ENCODE peak calls at places on chromosomes 6 and 20, in eight cellular contexts. L is HFFc6, S is AG10803, H is Ammon's horn, V is Daoy, W is HS-27A, M is fibroblast of the conjunctiva, G is Kasumi-1. J is an unnamed sample.

GRCh38 chr6:148998704-148999103 is 251.9 kb downstream of the UST start:
- DNase-seq in L (no peak), S (peak), H (no peak), V (no peak), W (no peak), M (no peak), G (no peak), J (no peak)

GRCh38 chr6:83313880-83314279 is 117.0 kb downstream of the ME1 start:
- DNase-seq in L (no peak), S (peak), H (no peak), V (no peak), W (no peak), M (no peak), G (no peak), J (no peak)

GRCh38 chr20:61756446-61756845 is 309.2 kb downstream of the TAF4 start:
- DNase-seq in L (no peak), S (no peak), H (no peak), V (no peak), W (no peak), M (no peak), G (no peak), J (no peak)

GRCh38 chr6:155881845-155882526 is 426.3 kb upstream of the NOX3 start:
- DNase-seq in L (no peak), S (no peak), H (no peak), V (no peak), W (no peak), M (no peak), G (no peak), J (no peak)

GRCh38 chr20:50054626-50055511 is 58.1 kb downstream of the UBE2V1 start:
- DNase-seq in L (no peak), S (peak), H (peak), V (peak), W (no peak), M (peak), G (no peak), J (peak)

GRCh38 chr20:43043887-43044286 is 145.8 kb downstream of the PTPRT start:
- DNase-seq in L (no peak), S (no peak), H (no peak), V (no peak), W (no peak), M (no peak), G (no peak), J (no peak)

GRCh38 chr6:170132561-170132991 is 158.3 kb downstream of the DLL1 start:
- DNase-seq in L (no peak), S (no peak), H (no peak), V (no peak), W (no peak), M (no peak), G (no peak), J (no peak)

GRCh38 chr20:38420232-38421085 is 14.7 kb downstream of the SNHG17 start:
- DNase-seq in L (no peak), S (no peak), H (no peak), V (no peak), W (no peak), M (no peak), G (no peak), J (peak)

GRCh38 chr6:122352958-122353357 is 46.5 kb upstream of the HSF2 start:
- DNase-seq in L (no peak), S (no peak), H (no peak), V (no peak), W (no peak), M (no peak), G (no peak), J (no peak)

GRCh38 chr6:147758305-147758704 is 249.8 kb downstream of the SAMD5 start:
- DNase-seq in L (no peak), S (no peak), H (no peak), V (no peak), W (no peak), M (no peak), G (no peak), J (no peak)

GRCh38 chr6:164006459-164006858 is 591.9 kb downstream of the QKI start:
- DNase-seq in L (no peak), S (no peak), H (no peak), V (no peak), W (no peak), M (no peak), G (no peak), J (no peak)

GRCh38 chr6:47000842-47001241 is 41.3 kb downstream of the ADGRF1 start:
- DNase-seq in L (no peak), S (peak), H (no peak), V (no peak), W (no peak), M (no peak), G (no peak), J (peak)

GRCh38 chr6:25981529-25982263 is 19.1 kb downstream of the TRIM38 start:
- DNase-seq in L (no peak), S (no peak), H (no peak), V (no peak), W (no peak), M (no peak), G (no peak), J (no peak)

GRCh38 chr20:5131502-5131901 is 4.7 kb downstream of the CDS2 start:
- DNase-seq in L (no peak), S (no peak), H (no peak), V (no peak), W (no peak), M (no peak), G (no peak), J (no peak)

GRCh38 chr20:36950432-36951197 is 893 bp downstream of the SAMHD1 start:
- DNase-seq in L (peak), S (no peak), H (peak), V (peak), W (no peak), M (no peak), G (peak), J (peak)

GRCh38 chr20:7302256-7302655 is 534.8 kb downstream of the BMP2 start:
- DNase-seq in L (no peak), S (no peak), H (no peak), V (no peak), W (no peak), M (no peak), G (no peak), J (no peak)

GRCh38 chr6:120774275-120774674 is 560.0 kb downstream of the TBC1D32 start:
- DNase-seq in L (peak), S (peak), H (no peak), V (no peak), W (peak), M (no peak), G (peak), J (peak)

GRCh38 chr6:96836579-96837137 is 619 bp downstream of the GPR63 start:
- DNase-seq in L (no peak), S (no peak), H (peak), V (peak), W (no peak), M (no peak), G (peak), J (peak)

GRCh38 chr6:53300656-53301551 is 47.8 kb downstream of the ELOVL5 start:
- DNase-seq in L (no peak), S (peak), H (peak), V (peak), W (no peak), M (no peak), G (no peak), J (no peak)

GRCh38 chr6:57305112-57305511 is 12.3 kb upstream of the PRIM2 start:
- DNase-seq in L (no peak), S (peak), H (no peak), V (no peak), W (no peak), M (no peak), G (no peak), J (no peak)